ENCODE peak calls at places on chromosomes 16 and 17, in six cellular contexts. Z is heart left ventricle, I is IMR-90, D is neural progenitor cell, L is right cardiac atrium, M is A549. N is an unnamed sample.

GRCh38 chr16:154223-155030 is 2.0 kb downstream of the HBZ start:
- DNase-seq in L (no peak), M (no peak), D (peak; percentile 71), I (peak; percentile 25), Z (peak; percentile 64), N (peak; percentile 52)

GRCh38 chr17:4900231-4901107 is 1.1 kb downstream of the C17orf107 start:
- DNase-seq in D (peak; percentile 70), M (no peak), I (no peak), Z (no peak), L (peak; percentile 45), N (no peak)

GRCh38 chr17:27567563-27567859 is 63.5 kb upstream of the LGALS9 start:
- DNase-seq in Z (no peak), I (no peak), M (no peak), L (no peak), D (no peak), N (no peak)

GRCh38 chr16:68083239-68083781 is 1.9 kb upstream of the NFATC3 start:
- DNase-seq in I (no peak), D (no peak), Z (no peak), L (no peak), M (no peak), N (no peak)

GRCh38 chr16:80784951-80785350 is 19.4 kb downstream of the CDYL2 start:
- DNase-seq in L (no peak), M (no peak), I (no peak), D (no peak), Z (no peak), N (no peak)

GRCh38 chr17:20174588-20175265 is 165.6 kb downstream of the SPECC1 start:
- DNase-seq in M (no peak), D (no peak), I (peak; percentile 76), Z (no peak), L (no peak), N (peak; percentile 57)

GRCh38 chr16:354971-355441 is 2.5 kb upstream of the AXIN1 start:
- DNase-seq in D (no peak), Z (no peak), M (no peak), L (no peak), I (no peak), N (no peak)

GRCh38 chr16:89599451-89599858 is 14.0 kb upstream of the DPEP1 start:
- DNase-seq in I (no peak), D (peak; percentile 66), Z (no peak), M (peak; percentile 65), L (no peak), N (no peak)

GRCh38 chr16:8677481-8677880 is 3.1 kb downstream of the ABAT start:
- DNase-seq in D (no peak), L (no peak), Z (no peak), I (no peak), M (no peak), N (no peak)

GRCh38 chr17:5508855-5509254 is 22.5 kb downstream of the MIS12 start:
- DNase-seq in L (no peak), M (no peak), Z (no peak), D (peak; percentile 86), I (peak; percentile 79), N (no peak)

GRCh38 chr16:30567160-30567990 is 4.1 kb downstream of the ZNF688 start:
- DNase-seq in I (peak; percentile 27), Z (no peak), L (no peak), M (no peak), D (no peak), N (no peak)

GRCh38 chr17:73784015-73784603 is 139.9 kb upstream of the SDK2 start:
- DNase-seq in L (no peak), D (no peak), M (no peak), I (no peak), Z (no peak), N (no peak)

GRCh38 chr17:73991260-73991659 is 212.2 kb upstream of the RPL38 start:
- DNase-seq in Z (no peak), D (no peak), L (no peak), I (no peak), M (no peak), N (no peak)

GRCh38 chr17:33385713-33386112 is 92.6 kb upstream of the ASIC2 start:
- DNase-seq in M (no peak), Z (no peak), L (no peak), D (no peak), I (no peak), N (no peak)

GRCh38 chr17:1755252-1755992 is 6.4 kb upstream of the SERPINF1 start:
- DNase-seq in I (no peak), D (no peak), L (no peak), Z (no peak), M (no peak), N (no peak)

GRCh38 chr17:41483991-41484826 is 3.3 kb upstream of the KRT35 start:
- DNase-seq in I (peak; percentile 37), D (no peak), Z (no peak), L (no peak), M (no peak), N (no peak)

GRCh38 chr16:29943846-29944669 is 17.8 kb upstream of the TMEM219 start:
- DNase-seq in M (peak; percentile 85), L (no peak), D (peak; percentile 51), I (peak; percentile 99), Z (no peak), N (peak; percentile 98)

GRCh38 chr17:15123593-15124590 is 141.2 kb downstream of the PMP22 start:
- DNase-seq in Z (no peak), D (no peak), M (no peak), L (no peak), I (peak; percentile 76), N (peak; percentile 62)

GRCh38 chr17:512926-513325 is 160.3 kb upstream of the RPH3AL start:
- DNase-seq in Z (no peak), M (no peak), D (no peak), L (no peak), I (peak; percentile 11), N (no peak)

GRCh38 chr17:9907131-9907530 is 2.1 kb upstream of the RCVRN start:
- DNase-seq in D (no peak), Z (no peak), I (no peak), L (no peak), M (no peak), N (no peak)

GRCh38 chr16:69367980-69368379 is 16.4 kb upstream of the TMED6 start:
- DNase-seq in Z (no peak), D (no peak), L (no peak), M (no peak), I (peak; percentile 71), N (peak; percentile 37)

GRCh38 chr17:19019041-19019941 is 14.7 kb upstream of the FAM83G start:
- DNase-seq in M (no peak), D (no peak), I (no peak), Z (peak; percentile 51), L (peak; percentile 11), N (no peak)

GRCh38 chr17:68954146-68954971 is 833 bp downstream of the ABCA8 start:
- DNase-seq in Z (no peak), L (no peak), M (no peak), I (peak; percentile 15), D (no peak), N (no peak)
- H3K4me3 ChIP-seq in Z (peak overlapping the region; percentile 22), L (peak overlapping the region; percentile 45), M (no peak overlapping the region), I (no peak overlapping the region), D (no peak overlapping the region), N (no peak overlapping the region)

GRCh38 chr17:34816806-34817205 is 144.5 kb downstream of the CCT6B start:
- DNase-seq in M (no peak), L (no peak), D (peak; percentile 51), I (no peak), Z (no peak), N (no peak)

GRCh38 chr17:34820922-34821321 is 140.3 kb downstream of the CCT6B start:
- DNase-seq in Z (no peak), L (no peak), M (no peak), D (no peak), I (no peak), N (no peak)

GRCh38 chr17:34820166-34820920 is 140.9 kb downstream of the CCT6B start:
- DNase-seq in L (no peak), D (peak; percentile 37), M (no peak), Z (no peak), I (no peak), N (no peak)

GRCh38 chr17:34822007-34822737 is 139.1 kb downstream of the CCT6B start:
- DNase-seq in M (no peak), L (no peak), Z (no peak), I (no peak), D (no peak), N (no peak)

GRCh38 chr17:34817252-34817651 is 144.0 kb downstream of the CCT6B start:
- DNase-seq in Z (no peak), D (no peak), M (no peak), L (no peak), I (no peak), N (no peak)
- H3K4me1 ChIP-seq in Z (no peaks in the 10 kb centered on the region), D (peaks cover 23% of the 10 kb centered on the region), M (no peaks in the 10 kb centered on the region), L (no peaks in the 10 kb centered on the region), I (no peaks in the 10 kb centered on the region), N (no peaks in the 10 kb centered on the region)

GRCh38 chr16:73067671-73068545 is 20.0 kb upstream of the ZFHX3 start:
- DNase-seq in I (no peak), D (no peak), M (no peak), Z (no peak), L (no peak), N (no peak)

GRCh38 chr16:73068546-73069401 is 20.8 kb upstream of the ZFHX3 start:
- DNase-seq in I (peak; percentile 99), D (peak; percentile 9), L (peak; percentile 78), M (no peak), Z (peak; percentile 79), N (peak; percentile 96)

GRCh38 chr16:73066927-73067670 is 19.2 kb upstream of the ZFHX3 start:
- DNase-seq in L (no peak), Z (peak; percentile 62), I (peak; percentile 75), M (no peak), D (peak; percentile 44), N (peak; percentile 85)

GRCh38 chr16:73071131-73071940 is 23.4 kb upstream of the ZFHX3 start:
- DNase-seq in D (peak; percentile 73), Z (peak; percentile 70), I (no peak), M (no peak), L (peak; percentile 47), N (peak; percentile 69)

GRCh38 chr16:73069581-73070262 is 21.8 kb upstream of the ZFHX3 start:
- DNase-seq in L (no peak), I (no peak), Z (no peak), D (no peak), M (no peak), N (no peak)
- H3K4me3 ChIP-seq in L (no peak overlapping the region), I (no peak overlapping the region), Z (no peak overlapping the region), D (peak overlapping the region; percentile 42), M (peak overlapping the region; percentile 14), N (no peak overlapping the region)

GRCh38 chr17:31491794-31492171 is 100.3 kb downstream of the RAB11FIP4 start:
- DNase-seq in M (no peak), I (no peak), Z (peak; percentile 48), D (no peak), L (no peak), N (no peak)
- H3K4me1 ChIP-seq in M (peaks cover 12% of the 10 kb centered on the region), I (no peaks in the 10 kb centered on the region), Z (peaks cover 3% of the 10 kb centered on the region), D (peaks cover 17% of the 10 kb centered on the region), L (no peaks in the 10 kb centered on the region), N (peaks cover 4% of the 10 kb centered on the region)

DNA sequence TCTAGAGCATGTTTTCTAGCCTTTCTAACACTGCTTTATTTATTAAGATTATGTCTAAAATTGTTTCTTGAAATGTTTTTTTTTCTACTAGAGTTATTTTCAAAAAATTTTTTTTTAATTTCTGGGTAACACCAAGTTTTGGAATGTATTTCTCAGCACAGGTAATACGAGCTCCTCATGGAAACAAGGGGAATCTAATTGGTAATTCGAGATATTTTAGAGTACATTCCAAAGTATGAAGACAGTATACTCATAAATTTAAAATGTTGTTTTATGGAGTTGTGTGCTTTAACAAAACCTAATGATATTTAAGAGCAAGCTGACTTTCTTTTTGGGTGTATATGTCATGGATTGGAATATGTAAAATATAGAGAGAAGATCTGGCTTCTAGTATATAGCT is 42.4 kb downstream of the OMG start:
- DNase-seq in L (no peak), I (no peak), Z (no peak), M (no peak), D (no peak), N (no peak)
- H3K4me3 ChIP-seq in L (no peak overlapping the region), I (no peak overlapping the region), Z (no peak overlapping the region), M (no peak overlapping the region), D (no peak overlapping the region), N (no peak overlapping the region)